ENCODE peak calls at places on chromosomes 6 and 20, in eight cellular contexts. One of them, this sample, is unnamed.

GRCh38 chr6:25035451-25036435 is 100.0 kb upstream of the RIPOR2 start:
- DNase-seq in colonic mucosa: no peak
- DNase-seq in GM04504: no peak
- DNase-seq in BJ: no peak
- DNase-seq in brain pericyte: no peak
- DNase-seq in stimulated activated CD4-positive, alpha-beta T cell treated with anti-CD3 and anti-CD28 coated beads, TNF-alpha, amount 100 ng/mL, for 48 hours: no peak
- DNase-seq in SJSA1: no peak
- DNase-seq in bronchial epithelial cell: no peak
- DNase-seq in this sample: no peak

GRCh38 chr6:21462519-21462852 is 131.1 kb upstream of the SOX4 start:
- DNase-seq in stimulated activated CD4-positive, alpha-beta T cell treated with anti-CD3 and anti-CD28 coated beads, TNF-alpha, amount 100 ng/mL, for 48 hours: no peak
- DNase-seq in colonic mucosa: no peak
- DNase-seq in bronchial epithelial cell: no peak
- DNase-seq in brain pericyte: no peak
- DNase-seq in BJ: no peak
- DNase-seq in SJSA1: no peak
- DNase-seq in GM04504: no peak
- DNase-seq in this sample: no peak

GRCh38 chr20:5126512-5127203 is at the start of gene CDS2:
- DNase-seq in BJ: peak; percentile 92
- DNase-seq in stimulated activated CD4-positive, alpha-beta T cell treated with anti-CD3 and anti-CD28 coated beads, TNF-alpha, amount 100 ng/mL, for 48 hours: peak; percentile 100
- DNase-seq in colonic mucosa: peak; percentile 100
- DNase-seq in SJSA1: peak; percentile 99
- DNase-seq in bronchial epithelial cell: peak; percentile 93
- DNase-seq in brain pericyte: peak; percentile 97
- DNase-seq in GM04504: peak; percentile 98
- DNase-seq in this sample: peak; percentile 100

GRCh38 chr20:17972121-17972520 is 3.3 kb downstream of the MGME1 start:
- DNase-seq in SJSA1: no peak
- DNase-seq in brain pericyte: no peak
- DNase-seq in BJ: no peak
- DNase-seq in stimulated activated CD4-positive, alpha-beta T cell treated with anti-CD3 and anti-CD28 coated beads, TNF-alpha, amount 100 ng/mL, for 48 hours: no peak
- DNase-seq in GM04504: no peak
- DNase-seq in colonic mucosa: no peak
- DNase-seq in bronchial epithelial cell: no peak
- DNase-seq in this sample: no peak

GRCh38 chr6:894274-894673 is 201.3 kb upstream of the EXOC2 start:
- DNase-seq in brain pericyte: no peak
- DNase-seq in colonic mucosa: no peak
- DNase-seq in stimulated activated CD4-positive, alpha-beta T cell treated with anti-CD3 and anti-CD28 coated beads, TNF-alpha, amount 100 ng/mL, for 48 hours: no peak
- DNase-seq in SJSA1: no peak
- DNase-seq in bronchial epithelial cell: no peak
- DNase-seq in BJ: no peak
- DNase-seq in GM04504: no peak
- DNase-seq in this sample: no peak

GRCh38 chr6:44053760-44054556 is 73.3 kb downstream of the MRPL14 start:
- DNase-seq in BJ: peak; percentile 74
- DNase-seq in bronchial epithelial cell: peak; percentile 69
- DNase-seq in stimulated activated CD4-positive, alpha-beta T cell treated with anti-CD3 and anti-CD28 coated beads, TNF-alpha, amount 100 ng/mL, for 48 hours: no peak
- DNase-seq in colonic mucosa: no peak
- DNase-seq in SJSA1: peak; percentile 72
- DNase-seq in brain pericyte: no peak
- DNase-seq in GM04504: no peak
- DNase-seq in this sample: no peak

GRCh38 chr6:155327326-155328073 is 13.2 kb upstream of the TFB1M start:
- DNase-seq in GM04504: peak; percentile 29
- DNase-seq in bronchial epithelial cell: peak; percentile 49
- DNase-seq in stimulated activated CD4-positive, alpha-beta T cell treated with anti-CD3 and anti-CD28 coated beads, TNF-alpha, amount 100 ng/mL, for 48 hours: no peak
- DNase-seq in colonic mucosa: peak; percentile 63
- DNase-seq in brain pericyte: no peak
- DNase-seq in SJSA1: no peak
- DNase-seq in BJ: no peak
- DNase-seq in this sample: peak; percentile 65

GRCh38 chr6:36596359-36596758 is 2.2 kb downstream of the SRSF3 start:
- DNase-seq in SJSA1: no peak
- DNase-seq in brain pericyte: no peak
- DNase-seq in GM04504: no peak
- DNase-seq in BJ: no peak
- DNase-seq in stimulated activated CD4-positive, alpha-beta T cell treated with anti-CD3 and anti-CD28 coated beads, TNF-alpha, amount 100 ng/mL, for 48 hours: no peak
- DNase-seq in colonic mucosa: no peak
- DNase-seq in bronchial epithelial cell: no peak
- DNase-seq in this sample: no peak

GRCh38 chr6:45483021-45483420 is 105.3 kb upstream of the SUPT3H start:
- DNase-seq in BJ: peak; percentile 88
- DNase-seq in colonic mucosa: no peak
- DNase-seq in SJSA1: peak; percentile 48
- DNase-seq in bronchial epithelial cell: no peak
- DNase-seq in brain pericyte: peak; percentile 80
- DNase-seq in stimulated activated CD4-positive, alpha-beta T cell treated with anti-CD3 and anti-CD28 coated beads, TNF-alpha, amount 100 ng/mL, for 48 hours: no peak
- DNase-seq in GM04504: peak; percentile 96
- DNase-seq in this sample: no peak

GRCh38 chr20:23161968-23162696 is 76.0 kb upstream of the CD93 start:
- DNase-seq in brain pericyte: no peak
- DNase-seq in BJ: no peak
- DNase-seq in colonic mucosa: peak; percentile 90
- DNase-seq in SJSA1: no peak
- DNase-seq in bronchial epithelial cell: peak; percentile 98
- DNase-seq in GM04504: no peak
- DNase-seq in stimulated activated CD4-positive, alpha-beta T cell treated with anti-CD3 and anti-CD28 coated beads, TNF-alpha, amount 100 ng/mL, for 48 hours: no peak
- DNase-seq in this sample: no peak

GRCh38 chr6:64874776-64875175 is 832.2 kb downstream of the EYS start:
- DNase-seq in SJSA1: no peak
- DNase-seq in brain pericyte: no peak
- DNase-seq in stimulated activated CD4-positive, alpha-beta T cell treated with anti-CD3 and anti-CD28 coated beads, TNF-alpha, amount 100 ng/mL, for 48 hours: no peak
- DNase-seq in bronchial epithelial cell: peak; percentile 43
- DNase-seq in colonic mucosa: no peak
- DNase-seq in GM04504: no peak
- DNase-seq in BJ: no peak
- DNase-seq in this sample: no peak

GRCh38 chr6:88013015-88013414 is 34.6 kb upstream of the SPACA1 start:
- DNase-seq in BJ: no peak
- DNase-seq in bronchial epithelial cell: no peak
- DNase-seq in colonic mucosa: no peak
- DNase-seq in stimulated activated CD4-positive, alpha-beta T cell treated with anti-CD3 and anti-CD28 coated beads, TNF-alpha, amount 100 ng/mL, for 48 hours: no peak
- DNase-seq in brain pericyte: no peak
- DNase-seq in SJSA1: no peak
- DNase-seq in GM04504: no peak
- DNase-seq in this sample: peak; percentile 2

GRCh38 chr6:107832146-107833056 is 8.3 kb upstream of the SCML4 start:
- DNase-seq in SJSA1: no peak
- DNase-seq in GM04504: no peak
- DNase-seq in stimulated activated CD4-positive, alpha-beta T cell treated with anti-CD3 and anti-CD28 coated beads, TNF-alpha, amount 100 ng/mL, for 48 hours: no peak
- DNase-seq in bronchial epithelial cell: no peak
- DNase-seq in colonic mucosa: no peak
- DNase-seq in brain pericyte: no peak
- DNase-seq in BJ: no peak
- DNase-seq in this sample: no peak

GRCh38 chr6:12318749-12319148 is 28.6 kb downstream of the EDN1 start:
- DNase-seq in bronchial epithelial cell: no peak
- DNase-seq in brain pericyte: no peak
- DNase-seq in stimulated activated CD4-positive, alpha-beta T cell treated with anti-CD3 and anti-CD28 coated beads, TNF-alpha, amount 100 ng/mL, for 48 hours: no peak
- DNase-seq in BJ: no peak
- DNase-seq in GM04504: no peak
- DNase-seq in SJSA1: no peak
- DNase-seq in colonic mucosa: no peak
- DNase-seq in this sample: no peak

GRCh38 chr20:1415667-1416468 is 23.0 kb upstream of the FKBP1A start:
- DNase-seq in BJ: peak; percentile 70
- DNase-seq in bronchial epithelial cell: peak; percentile 99
- DNase-seq in stimulated activated CD4-positive, alpha-beta T cell treated with anti-CD3 and anti-CD28 coated beads, TNF-alpha, amount 100 ng/mL, for 48 hours: no peak
- DNase-seq in colonic mucosa: no peak
- DNase-seq in GM04504: peak; percentile 69
- DNase-seq in brain pericyte: no peak
- DNase-seq in SJSA1: peak; percentile 93
- DNase-seq in this sample: no peak

GRCh38 chr20:24389686-24390085 is 79.7 kb upstream of the SYNDIG1 start:
- DNase-seq in SJSA1: no peak
- DNase-seq in brain pericyte: no peak
- DNase-seq in colonic mucosa: no peak
- DNase-seq in bronchial epithelial cell: no peak
- DNase-seq in stimulated activated CD4-positive, alpha-beta T cell treated with anti-CD3 and anti-CD28 coated beads, TNF-alpha, amount 100 ng/mL, for 48 hours: no peak
- DNase-seq in GM04504: no peak
- DNase-seq in BJ: no peak
- DNase-seq in this sample: no peak

This sample was measured in activated CD4-positive, alpha-beta T cell treated with anti-CD3 and anti-CD28 coated beads for 24 hours.